ENCODE peak calls at places on chromosome 20, in seven cellular contexts. R is IMR-90, V is mesendoderm, B is H1, I is H9, J is mesenchymal stem cell, Q is trophoblast cell. O is an unnamed sample. For H3K4me1, the result is how much of the 10 kb centered on the place peaks cover.

GRCh38 chr20:32599783-32600340 is 14.7 kb upstream of the NOL4L start:
- DNase-seq in R (no peak), V (no peak), B (no peak), I (no peak), J (no peak), Q (peak), O (no peak)

GRCh38 chr20:826695-827323 is 6.7 kb upstream of the FAM110A start:
- DNase-seq in R (no peak), V (no peak), B (no peak), I (no peak), J (no peak), Q (peak), O (no peak)

GRCh38 chr20:50772418-50773185 is 22.3 kb upstream of the BCAS4 start:
- DNase-seq in R (no peak), V (no peak), B (no peak), I (peak), J (no peak), Q (no peak), O (no peak)

GRCh38 chr20:46377532-46377931 is 28.9 kb downstream of the ELMO2 start:
- DNase-seq in R (no peak), V (no peak), B (no peak), I (no peak), J (no peak), Q (no peak), O (no peak)

GRCh38 chr20:38840053-38840893 is 34.8 kb downstream of the PPP1R16B start:
- DNase-seq in R (no peak), V (no peak), B (no peak), I (no peak), J (no peak), Q (no peak), O (no peak)

GRCh38 chr20:34984756-34985261 is 29.1 kb downstream of the MYH7B start:
- DNase-seq in R (no peak), V (no peak), B (no peak), I (no peak), J (no peak), Q (no peak), O (no peak)

GRCh38 chr20:63466861-63467260 is 5.6 kb downstream of the KCNQ2 start:
- DNase-seq in R (no peak), V (no peak), B (no peak), I (no peak), J (no peak), Q (no peak), O (no peak)

GRCh38 chr20:51321343-51322163 is 221.0 kb downstream of the NFATC2 start:
- DNase-seq in R (no peak), V (no peak), B (no peak), I (no peak), J (peak), Q (no peak), O (no peak)

GRCh38 chr20:31677553-31678260 is 40.0 kb downstream of the COX4I2 start:
- DNase-seq in R (no peak), V (no peak), B (no peak), I (no peak), J (no peak), Q (peak), O (no peak)

GRCh38 chr20:1568166-1568490 is 10.6 kb upstream of the SIRPD start:
- DNase-seq in R (peak), V (no peak), B (no peak), I (no peak), J (no peak), Q (no peak), O (no peak)

GRCh38 chr20:24420567-24420966 is 48.9 kb upstream of the SYNDIG1 start:
- DNase-seq in R (no peak), V (no peak), B (no peak), I (no peak), J (no peak), Q (no peak), O (no peak)

GRCh38 chr20:52268184-52268583 is 76.6 kb upstream of the ZFP64 start:
- DNase-seq in R (peak), V (peak), B (no peak), I (no peak), J (peak), Q (no peak), O (no peak)

GRCh38 chr20:1566701-1567100 is 9.2 kb upstream of the SIRPD start:
- DNase-seq in R (peak), V (no peak), B (no peak), I (no peak), J (no peak), Q (peak), O (no peak)

GRCh38 chr20:11015440-11015839 is 341.6 kb upstream of the JAG1 start:
- DNase-seq in R (no peak), V (no peak), B (no peak), I (no peak), J (no peak), Q (no peak), O (no peak)

GRCh38 chr20:39036011-39036410 is 73.9 kb downstream of the DHX35 start:
- DNase-seq in R (peak), V (no peak), B (no peak), I (no peak), J (no peak), Q (no peak), O (no peak)

GRCh38 chr20:21003902-21004301 is 102.3 kb downstream of the LINC00237 start:
- DNase-seq in R (no peak), V (no peak), B (no peak), I (no peak), J (no peak), Q (no peak), O (no peak)

GRCh38 chr20:2691663-2692035 is 931 bp upstream of the EBF4 start:
- DNase-seq in R (no peak), V (no peak), B (no peak), I (no peak), J (no peak), Q (no peak), O (no peak)

GRCh38 chr20:45138451-45139300 is 14.4 kb upstream of the WFDC12 start:
- DNase-seq in R (no peak), V (peak), B (peak), I (peak), J (no peak), Q (peak), O (peak)

GRCh38 chr20:58246346-58246745 is 17.9 kb upstream of the ANKRD60 start:
- DNase-seq in R (no peak), V (peak), B (no peak), I (peak), J (peak), Q (peak), O (no peak)

GRCh38 chr20:49846206-49846807 is 33.7 kb downstream of the SLC9A8 start:
- DNase-seq in R (peak), V (peak), B (no peak), I (no peak), J (peak), Q (no peak), O (peak)

GRCh38 chr20:6663104-6663503 is 104.4 kb upstream of the BMP2 start:
- DNase-seq in R (no peak), V (peak), B (no peak), I (no peak), J (peak), Q (no peak), O (no peak)

GRCh38 chr20:63742381-63743024 is 2.9 kb downstream of the SLC2A4RG start:
- DNase-seq in R (no peak), V (no peak), B (no peak), I (no peak), J (no peak), Q (no peak), O (no peak)

GRCh38 chr20:62145688-62146018 is 2.1 kb downstream of the SS18L1 start:
- DNase-seq in R (no peak), V (no peak), B (no peak), I (no peak), J (no peak), Q (no peak), O (no peak)

GRCh38 chr20:62148908-62149314 is 5.3 kb downstream of the SS18L1 start:
- DNase-seq in R (no peak), V (no peak), B (no peak), I (no peak), J (no peak), Q (no peak), O (no peak)

GRCh38 chr20:62146019-62146755 is 2.6 kb downstream of the SS18L1 start:
- DNase-seq in R (no peak), V (no peak), B (no peak), I (no peak), J (no peak), Q (no peak), O (no peak)

GRCh38 chr20:62147125-62147524 is 3.6 kb downstream of the SS18L1 start:
- DNase-seq in R (no peak), V (no peak), B (no peak), I (no peak), J (no peak), Q (no peak), O (no peak)

GRCh38 chr20:62147528-62147927 is 4.0 kb downstream of the SS18L1 start:
- DNase-seq in R (no peak), V (no peak), B (no peak), I (no peak), J (no peak), Q (no peak), O (no peak)
- H3K4me1 ChIP-seq in R (under half), V (under half), B (under half), I (under half), J (under half), Q (under half), O (under half)

DNA sequence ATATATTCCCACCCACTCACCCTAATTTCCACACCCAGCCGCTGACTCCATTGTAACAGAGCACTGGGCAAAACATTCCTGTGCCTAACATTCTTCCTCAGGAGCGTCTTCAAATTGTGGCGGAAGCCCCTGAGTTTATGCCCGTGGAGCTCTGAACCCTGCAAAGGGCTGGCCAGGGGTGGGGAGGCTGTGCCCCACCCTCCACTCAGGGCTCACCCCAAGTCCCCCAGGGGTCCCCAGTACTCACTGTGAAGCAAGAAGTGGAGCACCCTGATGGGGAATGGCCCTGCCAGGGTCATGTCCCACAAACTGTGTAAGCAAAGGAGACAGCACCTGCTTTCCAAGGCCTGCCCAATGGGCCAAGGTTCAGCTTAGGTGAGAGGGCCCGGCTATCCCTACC is 303.2 kb downstream of the PREX1 start:
- DNase-seq in R (no peak), V (no peak), B (no peak), I (no peak), J (no peak), Q (no peak), O (no peak)
- H3K23ac ChIP-seq in R (no peak), V (no peak), B (no peak), I (no peak), J (no peak), Q (no peak), O (no peak)

GRCh38 chr20:40634891-40635290 is 54.1 kb downstream of the MAFB start:
- DNase-seq in R (no peak), V (no peak), B (no peak), I (no peak), J (no peak), Q (no peak), O (no peak)

GRCh38 chr20:40633123-40633850 is 55.7 kb downstream of the MAFB start:
- DNase-seq in R (no peak), V (no peak), B (no peak), I (no peak), J (no peak), Q (no peak), O (no peak)

GRCh38 chr20:40630723-40631631 is 58.1 kb downstream of the MAFB start:
- DNase-seq in R (no peak), V (no peak), B (no peak), I (no peak), J (no peak), Q (peak), O (no peak)

GRCh38 chr20:40635990-40636389 is 53.0 kb downstream of the MAFB start:
- DNase-seq in R (no peak), V (peak), B (no peak), I (no peak), J (no peak), Q (peak), O (no peak)

DNA sequence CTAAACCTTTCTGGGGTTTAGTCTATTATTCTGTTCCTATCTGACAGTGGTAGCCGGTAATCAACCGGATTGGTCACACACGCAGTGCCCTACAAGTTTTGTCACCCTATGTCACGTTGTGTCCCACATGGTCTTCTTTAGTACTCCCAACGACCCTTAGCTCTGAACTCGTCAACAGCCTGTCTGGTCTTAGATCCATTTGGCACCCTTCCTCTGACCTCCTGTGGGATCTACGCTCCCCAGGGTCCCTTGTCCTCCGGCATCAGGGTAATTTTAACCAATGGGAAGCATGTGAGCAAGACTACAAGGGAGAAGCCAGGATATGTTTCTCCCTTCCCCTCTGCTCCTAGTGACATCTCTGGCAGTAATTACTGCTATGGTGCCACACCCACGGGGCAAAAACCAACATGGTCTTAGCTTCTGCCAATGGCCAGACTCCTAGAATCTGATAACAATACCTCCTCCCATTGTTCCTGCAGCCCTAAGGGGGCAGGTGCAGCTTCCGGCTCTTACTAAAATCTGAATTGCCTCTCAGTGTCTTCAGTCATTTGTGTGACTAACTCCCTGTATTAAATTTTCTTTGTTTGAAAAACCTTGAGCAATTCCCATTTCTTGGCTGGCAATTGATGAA is 56.6 kb downstream of the MAFB start:
- DNase-seq in R (no peak), V (no peak), B (no peak), I (no peak), J (no peak), Q (no peak), O (no peak)
- H3K4ac ChIP-seq in R (no peak), V (no peak), B (no peak), I (no peak), J (no peak), Q (no peak), O (no peak)

DNA sequence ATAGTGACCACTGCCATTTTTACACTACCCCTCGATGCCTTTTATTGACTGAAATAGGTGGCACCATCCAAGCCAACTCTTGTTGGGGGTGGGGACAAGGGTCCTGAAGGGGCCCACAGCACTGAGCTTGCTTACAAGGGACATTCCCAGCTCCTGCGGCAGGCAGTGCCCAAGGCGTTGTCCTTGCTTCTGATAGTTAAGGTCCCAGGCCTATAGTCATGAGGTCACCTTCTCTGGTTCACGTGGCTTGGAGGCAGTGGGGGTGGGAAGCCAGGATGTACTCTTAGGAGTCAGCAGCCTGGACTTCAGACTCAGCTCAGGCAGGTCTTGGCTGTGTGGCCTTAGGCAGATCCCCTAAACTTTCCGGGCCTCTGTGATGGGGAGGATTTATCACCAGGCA is 48.6 kb downstream of the TOX2 start:
- DNase-seq in R (peak), V (peak), B (no peak), I (no peak), J (peak), Q (no peak), O (no peak)
- H3K4me1 ChIP-seq in R (under half), V (under half), B (under half), I (under half), J (under half), Q (under half), O (under half)

DNA sequence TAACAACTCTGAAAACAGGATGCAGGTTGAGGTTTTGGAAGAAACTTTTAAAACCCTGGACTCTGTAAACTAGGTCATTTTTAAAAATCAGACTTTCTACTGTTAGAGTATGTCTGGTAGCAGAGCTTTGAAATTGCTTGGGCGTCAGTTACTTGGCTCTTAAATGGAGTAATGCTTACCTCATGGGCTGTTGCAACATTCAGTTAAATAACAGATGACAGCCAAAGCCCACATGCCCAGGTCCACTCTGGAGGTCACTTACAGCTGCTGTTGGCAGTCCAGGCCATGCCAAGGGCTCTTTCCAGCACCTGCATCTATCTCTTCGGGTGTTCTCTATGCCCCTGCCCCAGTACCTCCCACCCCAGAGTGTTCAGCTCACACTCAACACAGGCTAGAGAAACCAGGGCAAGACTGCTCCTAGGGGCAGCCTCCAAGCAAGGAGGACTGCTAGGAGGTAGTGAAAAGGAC is 96.4 kb downstream of the BANF2 start:
- DNase-seq in R (peak), V (no peak), B (no peak), I (no peak), J (peak), Q (peak), O (no peak)
- H3K23ac ChIP-seq in R (no peak), V (no peak), B (no peak), I (no peak), J (no peak), Q (no peak), O (no peak)

GRCh38 chr20:61857414-61857775 is 208.3 kb downstream of the TAF4 start:
- DNase-seq in R (no peak), V (no peak), B (no peak), I (no peak), J (no peak), Q (no peak), O (no peak)
- H3K4ac ChIP-seq in R (no peak), V (no peak), B (no peak), I (no peak), J (no peak), Q (no peak), O (no peak)

GRCh38 chr20:47597090-47597489 is 95.4 kb downstream of the NCOA3 start:
- DNase-seq in R (no peak), V (no peak), B (no peak), I (no peak), J (no peak), Q (no peak), O (no peak)

GRCh38 chr20:47596003-47596571 is 94.4 kb downstream of the NCOA3 start:
- DNase-seq in R (no peak), V (no peak), B (no peak), I (no peak), J (no peak), Q (no peak), O (no peak)

GRCh38 chr20:47598911-47599745 is 97.4 kb downstream of the NCOA3 start:
- DNase-seq in R (no peak), V (no peak), B (no peak), I (no peak), J (no peak), Q (no peak), O (no peak)

GRCh38 chr20:47591231-47591630 is 89.5 kb downstream of the NCOA3 start:
- DNase-seq in R (no peak), V (no peak), B (no peak), I (no peak), J (no peak), Q (no peak), O (no peak)

DNA sequence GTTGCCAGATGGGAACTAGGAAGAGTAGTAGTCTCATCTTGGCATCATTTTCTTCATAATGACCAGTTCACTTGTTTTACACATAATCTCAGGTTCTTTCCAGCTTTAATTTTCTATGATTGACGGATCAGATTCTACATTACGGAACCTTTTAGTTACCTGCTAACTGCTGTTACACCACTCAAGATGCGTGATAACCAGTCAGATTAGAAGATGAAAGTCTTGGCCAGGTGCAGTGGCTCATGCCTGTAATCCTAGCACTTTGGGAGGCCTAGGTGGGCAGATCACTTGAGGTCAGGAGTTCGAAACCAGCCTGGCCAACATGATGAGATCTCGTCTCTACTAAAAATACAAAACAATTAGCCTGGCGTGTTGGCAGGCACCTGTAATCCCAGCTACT is 92.5 kb downstream of the NCOA3 start:
- DNase-seq in R (no peak), V (no peak), B (no peak), I (no peak), J (no peak), Q (no peak), O (no peak)
- H3K4me1 ChIP-seq in R (under half), V (under half), B (under half), I (under half), J (under half), Q (under half), O (under half)